ENCODE peak calls at places on chromosomes 16 and 17, in four cellular contexts. One of them, this sample, is unnamed.

GRCh38 chr16:78072275-78072674 is 27.2 kb upstream of the WWOX start:
- DNase-seq in T-helper 2 cell: no peak
- DNase-seq in stromal cell of bone marrow: no peak
- DNase-seq in aorta: no peak
- DNase-seq in this sample: no peak

GRCh38 chr17:55303701-55304145 is 39.0 kb downstream of the HLF start:
- DNase-seq in T-helper 2 cell: no peak
- DNase-seq in aorta: no peak
- DNase-seq in stromal cell of bone marrow: no peak
- DNase-seq in this sample: no peak

GRCh38 chr17:47295037-47295873 is 28.5 kb upstream of the EFCAB13 start:
- DNase-seq in aorta: no peak
- DNase-seq in stromal cell of bone marrow: no peak
- DNase-seq in T-helper 2 cell: no peak
- DNase-seq in this sample: peak

GRCh38 chr17:59331929-59332889 is 754 bp downstream of the YPEL2 start:
- DNase-seq in T-helper 2 cell: no peak
- DNase-seq in stromal cell of bone marrow: no peak
- DNase-seq in aorta: peak
- DNase-seq in this sample: peak

GRCh38 chr16:87620201-87620495 is 17.8 kb downstream of the JPH3 start:
- DNase-seq in aorta: no peak
- DNase-seq in T-helper 2 cell: no peak
- DNase-seq in stromal cell of bone marrow: no peak
- DNase-seq in this sample: no peak

GRCh38 chr17:61784510-61784909 is 78.8 kb downstream of the BRIP1 start:
- DNase-seq in stromal cell of bone marrow: no peak
- DNase-seq in T-helper 2 cell: no peak
- DNase-seq in aorta: no peak
- DNase-seq in this sample: no peak

GRCh38 chr16:31201511-31202401 is 804 bp downstream of the PYCARD start:
- DNase-seq in T-helper 2 cell: no peak
- DNase-seq in aorta: peak
- DNase-seq in stromal cell of bone marrow: no peak
- DNase-seq in this sample: peak

GRCh38 chr17:46978489-46979022 is 497 bp downstream of the RPRML start:
- DNase-seq in T-helper 2 cell: no peak
- DNase-seq in aorta: no peak
- DNase-seq in stromal cell of bone marrow: no peak
- DNase-seq in this sample: peak

GRCh38 chr17:66438101-66438500 is 135.7 kb downstream of the PRKCA start:
- DNase-seq in T-helper 2 cell: no peak
- DNase-seq in stromal cell of bone marrow: no peak
- DNase-seq in aorta: no peak
- DNase-seq in this sample: peak

GRCh38 chr17:51118330-51119195 is 2.1 kb downstream of the SPAG9 start:
- DNase-seq in aorta: peak
- DNase-seq in stromal cell of bone marrow: no peak
- DNase-seq in T-helper 2 cell: no peak
- DNase-seq in this sample: peak

GRCh38 chr16:69647020-69647419 is 79.3 kb downstream of the NQO1 start:
- DNase-seq in T-helper 2 cell: no peak
- DNase-seq in aorta: no peak
- DNase-seq in stromal cell of bone marrow: no peak
- DNase-seq in this sample: no peak

GRCh38 chr17:79794659-79795511 is 2.0 kb downstream of the CBX8 start:
- DNase-seq in stromal cell of bone marrow: no peak
- DNase-seq in T-helper 2 cell: no peak
- DNase-seq in aorta: no peak
- DNase-seq in this sample: peak

GRCh38 chr17:21018894-21019293 is 23.9 kb downstream of the USP22 start:
- DNase-seq in T-helper 2 cell: no peak
- DNase-seq in stromal cell of bone marrow: no peak
- DNase-seq in aorta: no peak
- DNase-seq in this sample: no peak

GRCh38 chr16:77450790-77451487 is 16.1 kb upstream of the ADAMTS18 start:
- DNase-seq in aorta: no peak
- DNase-seq in T-helper 2 cell: no peak
- DNase-seq in stromal cell of bone marrow: no peak
- DNase-seq in this sample: no peak

GRCh38 chr17:8022358-8023038 is 16.4 kb upstream of the ALOX15B start:
- DNase-seq in T-helper 2 cell: no peak
- DNase-seq in stromal cell of bone marrow: no peak
- DNase-seq in aorta: no peak
- DNase-seq in this sample: no peak

GRCh38 chr17:40582328-40582901 is 17.1 kb upstream of the CCR7 start:
- DNase-seq in aorta: peak
- DNase-seq in T-helper 2 cell: no peak
- DNase-seq in stromal cell of bone marrow: no peak
- DNase-seq in this sample: peak

GRCh38 chr17:6306820-6307219 is 128.1 kb downstream of the AIPL1 start:
- DNase-seq in aorta: no peak
- DNase-seq in T-helper 2 cell: no peak
- DNase-seq in stromal cell of bone marrow: no peak
- DNase-seq in this sample: no peak

GRCh38 chr17:40122944-40123810 is 1.4 kb downstream of the MSL1 start:
- DNase-seq in aorta: peak
- DNase-seq in T-helper 2 cell: peak
- DNase-seq in stromal cell of bone marrow: no peak
- DNase-seq in this sample: peak

GRCh38 chr16:30354423-30355143 is 525 bp downstream of the CD2BP2 start:
- DNase-seq in T-helper 2 cell: no peak
- DNase-seq in aorta: peak
- DNase-seq in stromal cell of bone marrow: no peak
- DNase-seq in this sample: no peak

GRCh38 chr17:78172284-78173024 is 4.1 kb downstream of the SYNGR2 start:
- DNase-seq in aorta: peak
- DNase-seq in stromal cell of bone marrow: no peak
- DNase-seq in T-helper 2 cell: no peak
- DNase-seq in this sample: peak

GRCh38 chr16:84836234-84836647 is 16.5 kb downstream of the CRISPLD2 start:
- DNase-seq in aorta: peak
- DNase-seq in stromal cell of bone marrow: peak
- DNase-seq in T-helper 2 cell: no peak
- DNase-seq in this sample: peak

GRCh38 chr16:57485916-57486857 is at the start of gene DOK4:
- DNase-seq in stromal cell of bone marrow: peak
- DNase-seq in T-helper 2 cell: peak
- DNase-seq in aorta: peak
- DNase-seq in this sample: peak

GRCh38 chr17:79810138-79811027 is 13.5 kb upstream of the CBX8 start:
- DNase-seq in stromal cell of bone marrow: no peak
- DNase-seq in aorta: peak
- DNase-seq in T-helper 2 cell: peak
- DNase-seq in this sample: peak

GRCh38 chr17:34850964-34851363 is 110.3 kb downstream of the CCT6B start:
- DNase-seq in stromal cell of bone marrow: no peak
- DNase-seq in aorta: no peak
- DNase-seq in T-helper 2 cell: no peak
- DNase-seq in this sample: no peak

GRCh38 chr16:11128211-11129123 is 127.5 kb downstream of the SOCS1 start:
- DNase-seq in stromal cell of bone marrow: peak
- DNase-seq in aorta: no peak
- DNase-seq in T-helper 2 cell: no peak
- DNase-seq in this sample: no peak

GRCh38 chr17:80719449-80719848 is 174.8 kb downstream of the RPTOR start:
- DNase-seq in T-helper 2 cell: no peak
- DNase-seq in aorta: no peak
- DNase-seq in stromal cell of bone marrow: no peak
- DNase-seq in this sample: no peak

GRCh38 chr16:48816393-48816792 is 206.4 kb upstream of the N4BP1 start:
- DNase-seq in T-helper 2 cell: no peak
- DNase-seq in aorta: no peak
- DNase-seq in stromal cell of bone marrow: no peak
- DNase-seq in this sample: no peak